ENCODE peak calls at places on chromosomes 12 and 14, in eight cellular contexts. One of them, this sample, is unnamed. For H3K9me3 and H3K4me1, the result is how much of the 10 kb centered on the place peaks cover.

GRCh38 chr12:7068240-7068993 is 7.9 kb downstream of the C1S start:
- DNase-seq in HCT116: no peak
- DNase-seq in body of pancreas: no peak
- DNase-seq in ovary: no peak
- DNase-seq in prostate gland: no peak
- DNase-seq in endothelial cell of umbilical vein: no peak
- DNase-seq in IMR-90: peak
- DNase-seq in Peyer's patch: no peak
- DNase-seq in this sample: no peak

GRCh38 chr12:111773801-111774551 is 7.2 kb downstream of the ALDH2 start:
- DNase-seq in HCT116: no peak
- DNase-seq in body of pancreas: peak
- DNase-seq in ovary: peak
- DNase-seq in prostate gland: peak
- DNase-seq in endothelial cell of umbilical vein: no peak
- DNase-seq in IMR-90: peak
- DNase-seq in Peyer's patch: peak
- DNase-seq in this sample: peak

GRCh38 chr12:84955298-84955697 is 42.7 kb upstream of the SLC6A15 start:
- DNase-seq in HCT116: no peak
- DNase-seq in body of pancreas: no peak
- DNase-seq in ovary: no peak
- DNase-seq in prostate gland: no peak
- DNase-seq in endothelial cell of umbilical vein: no peak
- DNase-seq in IMR-90: peak
- DNase-seq in Peyer's patch: no peak
- DNase-seq in this sample: no peak

GRCh38 chr14:106277503-106277902 is 751.1 kb downstream of the TMEM121 start:
- DNase-seq in HCT116: no peak
- DNase-seq in body of pancreas: peak
- DNase-seq in ovary: no peak
- DNase-seq in prostate gland: no peak
- DNase-seq in endothelial cell of umbilical vein: no peak
- DNase-seq in IMR-90: no peak
- DNase-seq in Peyer's patch: peak
- DNase-seq in this sample: no peak

GRCh38 chr14:90922141-90922540 is 105.9 kb upstream of the TTC7B start:
- DNase-seq in HCT116: no peak
- DNase-seq in body of pancreas: no peak
- DNase-seq in ovary: no peak
- DNase-seq in prostate gland: no peak
- DNase-seq in endothelial cell of umbilical vein: no peak
- DNase-seq in IMR-90: no peak
- DNase-seq in Peyer's patch: no peak
- DNase-seq in this sample: no peak

GRCh38 chr12:53005215-53005985 is 856 bp upstream of the EIF4B start:
- DNase-seq in HCT116: no peak
- DNase-seq in body of pancreas: no peak
- DNase-seq in ovary: peak
- DNase-seq in prostate gland: no peak
- DNase-seq in endothelial cell of umbilical vein: no peak
- DNase-seq in IMR-90: no peak
- DNase-seq in Peyer's patch: no peak
- DNase-seq in this sample: peak

GRCh38 chr12:25959069-25959961 is 833 bp downstream of the RASSF8 start:
- DNase-seq in HCT116: no peak
- DNase-seq in body of pancreas: peak
- DNase-seq in ovary: peak
- DNase-seq in prostate gland: peak
- DNase-seq in endothelial cell of umbilical vein: peak
- DNase-seq in IMR-90: peak
- DNase-seq in Peyer's patch: peak
- DNase-seq in this sample: peak

GRCh38 chr14:57847096-57847495 is 18.8 kb downstream of the SLC35F4 start:
- DNase-seq in HCT116: no peak
- DNase-seq in body of pancreas: no peak
- DNase-seq in ovary: no peak
- DNase-seq in prostate gland: no peak
- DNase-seq in endothelial cell of umbilical vein: no peak
- DNase-seq in IMR-90: no peak
- DNase-seq in Peyer's patch: no peak
- DNase-seq in this sample: no peak

GRCh38 chr14:76696791-76697190 is 64.5 kb upstream of the VASH1 start:
- DNase-seq in HCT116: no peak
- DNase-seq in body of pancreas: no peak
- DNase-seq in ovary: no peak
- DNase-seq in prostate gland: no peak
- DNase-seq in endothelial cell of umbilical vein: no peak
- DNase-seq in IMR-90: no peak
- DNase-seq in Peyer's patch: no peak
- DNase-seq in this sample: no peak

GRCh38 chr14:59897757-59898383 is 22.1 kb upstream of the LRRC9 start:
- DNase-seq in HCT116: peak
- DNase-seq in body of pancreas: peak
- DNase-seq in ovary: no peak
- DNase-seq in prostate gland: peak
- DNase-seq in endothelial cell of umbilical vein: peak
- DNase-seq in IMR-90: no peak
- DNase-seq in Peyer's patch: no peak
- DNase-seq in this sample: peak

GRCh38 chr12:25648460-25648859 is 95.4 kb upstream of the LMNTD1 start:
- DNase-seq in HCT116: peak
- DNase-seq in body of pancreas: peak
- DNase-seq in ovary: no peak
- DNase-seq in prostate gland: peak
- DNase-seq in endothelial cell of umbilical vein: peak
- DNase-seq in IMR-90: peak
- DNase-seq in Peyer's patch: no peak
- DNase-seq in this sample: peak

GRCh38 chr14:60757617-60758016 is 23.1 kb downstream of the MNAT1 start:
- DNase-seq in HCT116: no peak
- DNase-seq in body of pancreas: no peak
- DNase-seq in ovary: no peak
- DNase-seq in prostate gland: no peak
- DNase-seq in endothelial cell of umbilical vein: peak
- DNase-seq in IMR-90: peak
- DNase-seq in Peyer's patch: no peak
- DNase-seq in this sample: no peak

GRCh38 chr12:108004368-108004767 is 124.7 kb upstream of the WSCD2 start:
- DNase-seq in HCT116: no peak
- DNase-seq in body of pancreas: no peak
- DNase-seq in ovary: no peak
- DNase-seq in prostate gland: no peak
- DNase-seq in endothelial cell of umbilical vein: no peak
- DNase-seq in IMR-90: no peak
- DNase-seq in Peyer's patch: no peak
- DNase-seq in this sample: no peak

GRCh38 chr12:103924761-103925641 is 5.2 kb upstream of the HSP90B1 start:
- DNase-seq in HCT116: peak
- DNase-seq in body of pancreas: no peak
- DNase-seq in ovary: no peak
- DNase-seq in prostate gland: no peak
- DNase-seq in endothelial cell of umbilical vein: no peak
- DNase-seq in IMR-90: peak
- DNase-seq in Peyer's patch: no peak
- DNase-seq in this sample: no peak

GRCh38 chr12:60259241-60259640 is 663.4 kb downstream of the SLC16A7 start:
- DNase-seq in HCT116: no peak
- DNase-seq in body of pancreas: no peak
- DNase-seq in ovary: no peak
- DNase-seq in prostate gland: no peak
- DNase-seq in endothelial cell of umbilical vein: no peak
- DNase-seq in IMR-90: no peak
- DNase-seq in Peyer's patch: no peak
- DNase-seq in this sample: no peak

GRCh38 chr14:36513451-36514277 is 6.4 kb downstream of the NKX2-1 start:
- DNase-seq in HCT116: no peak
- DNase-seq in body of pancreas: no peak
- DNase-seq in ovary: no peak
- DNase-seq in prostate gland: no peak
- DNase-seq in endothelial cell of umbilical vein: no peak
- DNase-seq in IMR-90: no peak
- DNase-seq in Peyer's patch: no peak
- DNase-seq in this sample: peak

GRCh38 chr12:62827855-62828254 is 107.1 kb downstream of the PPM1H start:
- DNase-seq in HCT116: no peak
- DNase-seq in body of pancreas: no peak
- DNase-seq in ovary: no peak
- DNase-seq in prostate gland: no peak
- DNase-seq in endothelial cell of umbilical vein: no peak
- DNase-seq in IMR-90: no peak
- DNase-seq in Peyer's patch: no peak
- DNase-seq in this sample: no peak

GRCh38 chr12:2294651-2295475 is 242.1 kb downstream of the CACNA1C start:
- DNase-seq in HCT116: no peak
- DNase-seq in body of pancreas: peak
- DNase-seq in ovary: no peak
- DNase-seq in prostate gland: no peak
- DNase-seq in endothelial cell of umbilical vein: no peak
- DNase-seq in IMR-90: peak
- DNase-seq in Peyer's patch: no peak
- DNase-seq in this sample: no peak

DNA sequence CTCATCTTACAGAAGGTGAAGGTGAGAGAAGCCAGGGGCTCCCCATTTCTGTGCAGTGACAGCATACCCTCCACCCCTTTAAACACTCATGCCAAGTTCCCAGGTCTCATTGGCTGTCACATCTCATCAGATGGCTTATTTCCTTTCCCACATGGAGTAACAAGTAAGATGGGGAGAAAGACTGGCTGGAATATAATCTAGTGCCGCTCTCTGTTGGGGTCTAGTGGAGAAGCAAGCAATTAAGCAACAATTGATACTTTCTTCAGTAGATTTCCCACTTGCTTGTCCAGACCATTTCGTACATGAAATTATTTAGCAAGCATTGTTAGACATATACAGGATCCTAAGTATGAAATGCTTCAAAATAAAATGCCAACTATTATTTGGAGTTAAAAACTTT is 92.2 kb downstream of the SLC5A8 start:
- DNase-seq in HCT116: no peak
- DNase-seq in body of pancreas: no peak
- DNase-seq in ovary: no peak
- DNase-seq in prostate gland: no peak
- DNase-seq in endothelial cell of umbilical vein: no peak
- DNase-seq in IMR-90: no peak
- DNase-seq in Peyer's patch: no peak
- DNase-seq in this sample: no peak
- H3K9me3 ChIP-seq in HCT116: under half
- H3K9me3 ChIP-seq in body of pancreas: under half
- H3K9me3 ChIP-seq in ovary: under half
- H3K9me3 ChIP-seq in prostate gland: under half
- H3K9me3 ChIP-seq in endothelial cell of umbilical vein: under half
- H3K9me3 ChIP-seq in IMR-90: under half
- H3K9me3 ChIP-seq in Peyer's patch: under half
- H3K9me3 ChIP-seq in this sample: under half

DNA sequence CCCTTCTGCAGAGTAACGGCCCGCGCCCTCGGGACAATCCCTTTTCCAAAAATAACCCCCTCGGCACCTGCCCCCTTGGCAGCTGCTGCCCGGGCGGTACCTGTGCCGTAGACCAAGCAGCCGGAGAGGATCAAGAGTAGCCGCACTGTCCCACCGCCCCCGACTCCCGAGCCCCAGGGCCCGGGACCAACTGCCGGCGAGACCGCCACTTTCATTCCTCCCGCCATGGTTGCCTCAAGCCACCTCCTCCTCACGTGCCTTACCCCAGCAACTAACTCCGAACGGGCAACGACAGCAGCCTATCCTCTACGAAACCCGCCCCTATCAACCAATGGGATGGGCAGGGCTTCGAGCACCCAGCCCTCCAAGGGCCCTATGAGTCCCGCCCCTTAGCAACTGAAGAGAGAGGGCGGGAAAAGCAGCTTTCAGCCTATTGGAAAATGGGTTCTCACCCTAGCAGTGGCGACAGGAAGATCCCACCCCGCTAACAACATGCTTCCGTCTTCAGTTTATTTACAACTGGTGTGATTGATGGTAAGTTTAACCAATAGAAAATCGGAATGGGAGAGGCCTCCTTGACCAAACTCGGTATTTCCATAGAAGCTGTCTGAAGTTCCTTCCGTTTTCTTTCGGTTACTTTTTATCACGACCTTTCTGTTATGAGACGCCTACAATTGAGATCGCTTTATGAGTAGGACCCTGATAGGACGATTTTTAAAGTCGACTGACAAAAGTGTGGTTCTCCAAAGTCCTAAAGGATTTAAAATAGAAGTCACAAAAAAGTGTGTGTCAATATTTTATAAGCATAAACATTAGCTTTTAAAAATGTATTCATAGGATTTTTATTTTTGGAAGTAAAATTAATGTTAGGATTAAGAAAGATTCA is at the start of gene NEMP1:
- DNase-seq in HCT116: peak
- DNase-seq in body of pancreas: peak
- DNase-seq in ovary: peak
- DNase-seq in prostate gland: peak
- DNase-seq in endothelial cell of umbilical vein: peak
- DNase-seq in IMR-90: peak
- DNase-seq in Peyer's patch: peak
- DNase-seq in this sample: peak
- TF ChIP-seq POLR2A in HCT116: peak
- TF ChIP-seq POLR2A in body of pancreas: no peak
- TF ChIP-seq POLR2A in ovary: no peak
- TF ChIP-seq POLR2A in prostate gland: peak
- TF ChIP-seq POLR2A in endothelial cell of umbilical vein: no peak
- TF ChIP-seq POLR2A in IMR-90: peak
- TF ChIP-seq POLR2A in Peyer's patch: no peak
- TF ChIP-seq POLR2A in this sample: no peak

DNA sequence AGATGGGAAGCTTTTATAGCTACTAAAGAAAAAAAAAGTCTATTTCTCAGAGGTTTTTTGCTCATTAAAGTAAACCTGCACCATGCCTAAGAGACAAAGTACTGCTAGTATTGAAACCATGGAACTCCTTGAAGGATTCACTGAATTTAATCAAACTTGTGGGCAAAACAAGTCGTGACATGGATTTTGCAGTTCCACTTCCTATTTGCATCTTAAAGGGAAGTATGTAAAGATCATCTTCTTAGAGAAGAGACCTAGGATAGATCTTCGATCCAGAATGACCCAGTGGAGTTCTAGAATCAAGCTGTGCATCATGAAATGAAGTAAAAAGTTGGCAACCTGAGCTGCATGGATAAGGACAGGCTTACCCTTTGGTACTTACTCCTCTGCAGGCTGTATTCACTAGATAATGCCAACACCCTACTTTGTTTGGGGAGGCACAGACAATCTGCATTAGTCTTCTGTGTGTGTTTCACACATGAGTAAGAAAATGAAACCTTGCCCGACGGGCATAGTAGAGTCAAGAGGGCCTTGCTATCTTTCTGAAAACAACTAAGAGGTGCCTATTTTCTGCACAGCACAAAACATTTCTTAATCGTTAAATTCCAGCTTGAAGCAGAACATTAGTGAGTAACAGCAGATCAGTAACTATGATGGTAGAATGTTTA is 1.9 kb downstream of the GNG2 start:
- DNase-seq in HCT116: no peak
- DNase-seq in body of pancreas: no peak
- DNase-seq in ovary: no peak
- DNase-seq in prostate gland: no peak
- DNase-seq in endothelial cell of umbilical vein: no peak
- DNase-seq in IMR-90: peak
- DNase-seq in Peyer's patch: no peak
- DNase-seq in this sample: no peak
- H3K4me1 ChIP-seq in HCT116: under half
- H3K4me1 ChIP-seq in body of pancreas: under half
- H3K4me1 ChIP-seq in ovary: under half
- H3K4me1 ChIP-seq in prostate gland: under half
- H3K4me1 ChIP-seq in endothelial cell of umbilical vein: under half
- H3K4me1 ChIP-seq in IMR-90: under half
- H3K4me1 ChIP-seq in Peyer's patch: under half
- H3K4me1 ChIP-seq in this sample: under half

GRCh38 chr12:50916292-50916691 is 36.1 kb upstream of the HIGD1C start:
- DNase-seq in HCT116: peak
- DNase-seq in body of pancreas: no peak
- DNase-seq in ovary: no peak
- DNase-seq in prostate gland: no peak
- DNase-seq in endothelial cell of umbilical vein: no peak
- DNase-seq in IMR-90: no peak
- DNase-seq in Peyer's patch: no peak
- DNase-seq in this sample: no peak
- H3K9me3 ChIP-seq in HCT116: under half
- H3K9me3 ChIP-seq in body of pancreas: under half
- H3K9me3 ChIP-seq in ovary: under half
- H3K9me3 ChIP-seq in prostate gland: under half
- H3K9me3 ChIP-seq in endothelial cell of umbilical vein: under half
- H3K9me3 ChIP-seq in IMR-90: under half
- H3K9me3 ChIP-seq in Peyer's patch: under half
- H3K9me3 ChIP-seq in this sample: under half

This sample was measured in thyroid gland.